ENCODE peak calls at places on chromosomes 6 and 20, in four cellular contexts. One of them, this sample, is unnamed.

GRCh38 chr6:88124925-88125557 is 41.1 kb downstream of the CNR1 start:
- DNase-seq in nephron progenitor cell: no peak
- DNase-seq in fibroblast of pulmonary artery: no peak
- DNase-seq in heart left ventricle: no peak
- DNase-seq in this sample: no peak

GRCh38 chr6:43517503-43518357 is 841 bp downstream of the POLR1C start:
- DNase-seq in heart left ventricle: no peak
- DNase-seq in fibroblast of pulmonary artery: no peak
- DNase-seq in nephron progenitor cell: no peak
- DNase-seq in this sample: no peak

GRCh38 chr6:2809015-2809414 is 32.6 kb downstream of the SERPINB1 start:
- DNase-seq in nephron progenitor cell: no peak
- DNase-seq in heart left ventricle: no peak
- DNase-seq in fibroblast of pulmonary artery: no peak
- DNase-seq in this sample: no peak

GRCh38 chr20:40961686-40962640 is 66.7 kb upstream of the TOP1 start:
- DNase-seq in heart left ventricle: no peak
- DNase-seq in nephron progenitor cell: no peak
- DNase-seq in fibroblast of pulmonary artery: peak
- DNase-seq in this sample: no peak

GRCh38 chr6:23308166-23308565 is 738.8 kb downstream of the HDGFL1 start:
- DNase-seq in nephron progenitor cell: no peak
- DNase-seq in fibroblast of pulmonary artery: no peak
- DNase-seq in heart left ventricle: no peak
- DNase-seq in this sample: no peak

GRCh38 chr6:125415921-125416320 is 114.2 kb upstream of the HDDC2 start:
- DNase-seq in nephron progenitor cell: no peak
- DNase-seq in fibroblast of pulmonary artery: peak
- DNase-seq in heart left ventricle: no peak
- DNase-seq in this sample: no peak

GRCh38 chr6:6585003-6585311 is 3.6 kb upstream of the LY86 start:
- DNase-seq in nephron progenitor cell: no peak
- DNase-seq in heart left ventricle: no peak
- DNase-seq in fibroblast of pulmonary artery: no peak
- DNase-seq in this sample: no peak

GRCh38 chr20:32034581-32035397 is 17.3 kb upstream of the HCK start:
- DNase-seq in fibroblast of pulmonary artery: no peak
- DNase-seq in heart left ventricle: no peak
- DNase-seq in nephron progenitor cell: no peak
- DNase-seq in this sample: no peak

GRCh38 chr6:36445651-36446050 is 2.9 kb downstream of the KCTD20 start:
- DNase-seq in heart left ventricle: no peak
- DNase-seq in fibroblast of pulmonary artery: no peak
- DNase-seq in nephron progenitor cell: no peak
- DNase-seq in this sample: no peak

GRCh38 chr6:3848925-3849605 is at the start of gene FAM50B:
- DNase-seq in nephron progenitor cell: peak
- DNase-seq in fibroblast of pulmonary artery: peak
- DNase-seq in heart left ventricle: peak
- DNase-seq in this sample: peak

GRCh38 chr20:47440857-47441773 is 60.6 kb upstream of the NCOA3 start:
- DNase-seq in fibroblast of pulmonary artery: peak
- DNase-seq in heart left ventricle: no peak
- DNase-seq in nephron progenitor cell: no peak
- DNase-seq in this sample: no peak

GRCh38 chr20:18001131-18001921 is 32.5 kb downstream of the MGME1 start:
- DNase-seq in nephron progenitor cell: no peak
- DNase-seq in fibroblast of pulmonary artery: peak
- DNase-seq in heart left ventricle: peak
- DNase-seq in this sample: no peak

GRCh38 chr6:46963626-46964025 is 41.9 kb upstream of the ADGRF5 start:
- DNase-seq in heart left ventricle: no peak
- DNase-seq in fibroblast of pulmonary artery: peak
- DNase-seq in nephron progenitor cell: no peak
- DNase-seq in this sample: no peak

GRCh38 chr6:9554806-9555205 is 860.1 kb downstream of the TFAP2A start:
- DNase-seq in nephron progenitor cell: no peak
- DNase-seq in heart left ventricle: no peak
- DNase-seq in fibroblast of pulmonary artery: peak
- DNase-seq in this sample: no peak

GRCh38 chr6:163814494-163815364 is 400.2 kb downstream of the QKI start:
- DNase-seq in heart left ventricle: peak
- DNase-seq in fibroblast of pulmonary artery: peak
- DNase-seq in nephron progenitor cell: no peak
- DNase-seq in this sample: no peak

GRCh38 chr6:6386010-6386409 is 65.5 kb upstream of the F13A1 start:
- DNase-seq in heart left ventricle: no peak
- DNase-seq in fibroblast of pulmonary artery: no peak
- DNase-seq in nephron progenitor cell: no peak
- DNase-seq in this sample: no peak

GRCh38 chr6:110662468-110663211 is 152.6 kb downstream of the CDK19 start:
- DNase-seq in nephron progenitor cell: no peak
- DNase-seq in heart left ventricle: no peak
- DNase-seq in fibroblast of pulmonary artery: peak
- DNase-seq in this sample: no peak

GRCh38 chr20:1707588-1708449 is 50.2 kb upstream of the SIRPG start:
- DNase-seq in nephron progenitor cell: no peak
- DNase-seq in heart left ventricle: no peak
- DNase-seq in fibroblast of pulmonary artery: no peak
- DNase-seq in this sample: no peak

GRCh38 chr20:1941226-1941625 is 46.0 kb downstream of the SIRPA start:
- DNase-seq in nephron progenitor cell: no peak
- DNase-seq in heart left ventricle: no peak
- DNase-seq in fibroblast of pulmonary artery: peak
- DNase-seq in this sample: no peak

GRCh38 chr20:43955244-43956191 is 40.9 kb downstream of the TOX2 start:
- DNase-seq in nephron progenitor cell: no peak
- DNase-seq in heart left ventricle: no peak
- DNase-seq in fibroblast of pulmonary artery: peak
- DNase-seq in this sample: peak

GRCh38 chr6:166529571-166529970 is 56.9 kb downstream of the RAMACL start:
- DNase-seq in nephron progenitor cell: no peak
- DNase-seq in fibroblast of pulmonary artery: no peak
- DNase-seq in heart left ventricle: no peak
- DNase-seq in this sample: no peak

GRCh38 chr6:16582437-16583150 is 178.7 kb downstream of the ATXN1 start:
- DNase-seq in nephron progenitor cell: no peak
- DNase-seq in fibroblast of pulmonary artery: no peak
- DNase-seq in heart left ventricle: no peak
- DNase-seq in this sample: no peak

GRCh38 chr20:23363257-23363649 is 1.3 kb downstream of the GZF1 start:
- DNase-seq in heart left ventricle: peak
- DNase-seq in fibroblast of pulmonary artery: no peak
- DNase-seq in nephron progenitor cell: no peak
- DNase-seq in this sample: no peak

GRCh38 chr6:98716341-98716740 is 118.0 kb upstream of the POU3F2 start:
- DNase-seq in fibroblast of pulmonary artery: no peak
- DNase-seq in heart left ventricle: no peak
- DNase-seq in nephron progenitor cell: peak
- DNase-seq in this sample: no peak

GRCh38 chr20:49393803-49394202 is 88.7 kb downstream of the KCNB1 start:
- DNase-seq in fibroblast of pulmonary artery: no peak
- DNase-seq in nephron progenitor cell: no peak
- DNase-seq in heart left ventricle: no peak
- DNase-seq in this sample: no peak

GRCh38 chr20:23925789-23926525 is 46.4 kb upstream of the CST5 start:
- DNase-seq in fibroblast of pulmonary artery: no peak
- DNase-seq in nephron progenitor cell: no peak
- DNase-seq in heart left ventricle: no peak
- DNase-seq in this sample: no peak

GRCh38 chr20:20237093-20237959 is 130.6 kb upstream of the INSM1 start:
- DNase-seq in nephron progenitor cell: peak
- DNase-seq in fibroblast of pulmonary artery: peak
- DNase-seq in heart left ventricle: peak
- DNase-seq in this sample: no peak

GRCh38 chr6:24980507-24981384 is 45.0 kb upstream of the RIPOR2 start:
- DNase-seq in fibroblast of pulmonary artery: peak
- DNase-seq in nephron progenitor cell: no peak
- DNase-seq in heart left ventricle: no peak
- DNase-seq in this sample: no peak

GRCh38 chr20:8639112-8639778 is 429.6 kb upstream of the PLCB4 start:
- DNase-seq in fibroblast of pulmonary artery: no peak
- DNase-seq in nephron progenitor cell: no peak
- DNase-seq in heart left ventricle: no peak
- DNase-seq in this sample: no peak

GRCh38 chr6:18276610-18277009 is 12.3 kb upstream of the DEK start:
- DNase-seq in heart left ventricle: no peak
- DNase-seq in nephron progenitor cell: no peak
- DNase-seq in fibroblast of pulmonary artery: no peak
- DNase-seq in this sample: no peak

GRCh38 chr6:144265061-144265357 is 20.1 kb upstream of the UTRN start:
- DNase-seq in heart left ventricle: no peak
- DNase-seq in nephron progenitor cell: no peak
- DNase-seq in fibroblast of pulmonary artery: peak
- DNase-seq in this sample: no peak

GRCh38 chr6:97572943-97573342 is 289.9 kb upstream of the MMS22L start:
- DNase-seq in nephron progenitor cell: no peak
- DNase-seq in heart left ventricle: no peak
- DNase-seq in fibroblast of pulmonary artery: no peak
- DNase-seq in this sample: no peak

GRCh38 chr20:50003253-50003656 is 20.5 kb downstream of the SNAI1 start:
- DNase-seq in fibroblast of pulmonary artery: peak
- DNase-seq in nephron progenitor cell: no peak
- DNase-seq in heart left ventricle: no peak
- DNase-seq in this sample: no peak

GRCh38 chr6:97705568-97705967 is 422.6 kb upstream of the MMS22L start:
- DNase-seq in nephron progenitor cell: no peak
- DNase-seq in fibroblast of pulmonary artery: peak
- DNase-seq in heart left ventricle: no peak
- DNase-seq in this sample: no peak